ENCODE peak calls at places on chromosome 22, in eight cellular contexts. Y, G, P, X, A, M, F and J are unnamed samples.

GRCh38 chr22:20472629-20473442 is 22.8 kb downstream of the KLHL22 start:
- DNase-seq in Y (no peak), G (no peak), P (no peak), X (no peak), A (no peak), M (no peak), F (no peak), J (no peak)

GRCh38 chr22:35023692-35024363 is 42.1 kb upstream of the ISX start:
- DNase-seq in Y (peak; percentile 63), G (peak; percentile 57), P (peak; percentile 82), X (peak; percentile 58), A (peak; percentile 28), M (peak; percentile 35), F (peak; percentile 51), J (peak; percentile 60)

GRCh38 chr22:27144345-27144744 is 487.0 kb downstream of the MIAT start:
- DNase-seq in Y (no peak), G (peak; percentile 5), P (no peak), X (no peak), A (no peak), M (no peak), F (no peak), J (no peak)

GRCh38 chr22:31734512-31734911 is 15.4 kb downstream of the PRR14L start:
- DNase-seq in Y (no peak), G (no peak), P (no peak), X (no peak), A (no peak), M (no peak), F (no peak), J (no peak)

GRCh38 chr22:26952654-26953379 is 295.4 kb downstream of the MIAT start:
- DNase-seq in Y (no peak), G (no peak), P (no peak), X (peak; percentile 79), A (no peak), M (no peak), F (no peak), J (no peak)

GRCh38 chr22:42752230-42752746 is 31.6 kb upstream of the A4GALT start:
- DNase-seq in Y (no peak), G (no peak), P (no peak), X (no peak), A (no peak), M (no peak), F (no peak), J (no peak)

GRCh38 chr22:49865156-49865555 is 11.5 kb downstream of the ZBED4 start:
- DNase-seq in Y (no peak), G (no peak), P (no peak), X (no peak), A (no peak), M (no peak), F (no peak), J (no peak)

GRCh38 chr22:49310354-49310753 is 517.3 kb downstream of the BRD1 start:
- DNase-seq in Y (no peak), G (no peak), P (no peak), X (no peak), A (no peak), M (no peak), F (no peak), J (no peak)

GRCh38 chr22:32342977-32343376 is 14.7 kb upstream of the RFPL3 start:
- DNase-seq in Y (no peak), G (no peak), P (no peak), X (no peak), A (no peak), M (no peak), F (no peak), J (no peak)

GRCh38 chr22:26479043-26479791 is 4.4 kb downstream of the HPS4 start:
- DNase-seq in Y (no peak), G (no peak), P (no peak), X (peak; percentile 30), A (no peak), M (no peak), F (no peak), J (no peak)

GRCh38 chr22:40436460-40437431 is 66.4 kb downstream of the SGSM3 start:
- DNase-seq in Y (no peak), G (peak; percentile 36), P (peak; percentile 52), X (peak; percentile 46), A (peak; percentile 53), M (no peak), F (no peak), J (peak; percentile 12)

GRCh38 chr22:23402275-23403151 is 177.6 kb downstream of the IGLL1 start:
- DNase-seq in Y (peak; percentile 78), G (peak; percentile 48), P (peak; percentile 59), X (no peak), A (peak; percentile 66), M (peak; percentile 19), F (no peak), J (peak; percentile 42)